ENCODE peak calls at places on chromosomes 12 and 14, in six cellular contexts. T is left cardiac atrium, Q is HTR-8/SVneo, W is tibial artery, Y is NCI-H1092, K is NCI-H82. V is an unnamed sample.

GRCh38 chr14:55366271-55366670 is 45.4 kb downstream of the ATG14 start:
- DNase-seq in Q (peak; percentile 71), K (no peak), W (no peak), Y (no peak), T (no peak), V (no peak)

GRCh38 chr12:92503977-92504966 is 198.5 kb upstream of the PLEKHG7 start:
- DNase-seq in Q (no peak), K (no peak), Y (peak; percentile 60), W (peak; percentile 55), T (peak; percentile 45), V (no peak)

GRCh38 chr14:80784824-80785223 is 156.7 kb downstream of the CEP128 start:
- DNase-seq in Y (no peak), Q (no peak), K (no peak), T (no peak), W (no peak), V (no peak)

GRCh38 chr12:12008931-12009611 is 61.7 kb upstream of the BCL2L14 start:
- DNase-seq in K (no peak), Q (no peak), Y (peak; percentile 79), W (no peak), T (no peak), V (no peak)

GRCh38 chr12:6062427-6063378 is 61.8 kb downstream of the VWF start:
- DNase-seq in T (no peak), K (peak; percentile 73), W (no peak), Y (no peak), Q (peak; percentile 91), V (no peak)

GRCh38 chr12:12349711-12350665 is at the start of gene MANSC1:
- DNase-seq in Y (peak; percentile 49), Q (peak; percentile 40), W (peak; percentile 49), T (peak; percentile 81), K (peak; percentile 79), V (peak; percentile 62)

GRCh38 chr12:2691340-2692111 is 103.2 kb upstream of the FKBP4 start:
- DNase-seq in Q (no peak), Y (peak; percentile 54), T (no peak), W (no peak), K (peak; percentile 36), V (peak; percentile 24)

GRCh38 chr14:36221097-36221496 is 44.6 kb upstream of the PTCSC3 start:
- DNase-seq in W (no peak), K (no peak), Q (no peak), Y (no peak), T (no peak), V (no peak)

GRCh38 chr12:12612403-12612802 is 727 bp downstream of the CREBL2 start:
- DNase-seq in Y (no peak), T (no peak), Q (peak; percentile 29), W (no peak), K (peak; percentile 72), V (peak; percentile 9)

GRCh38 chr14:95321201-95321600 is 1.5 kb upstream of the CLMN start:
- DNase-seq in Y (no peak), W (no peak), T (no peak), Q (no peak), K (peak; percentile 37), V (no peak)

GRCh38 chr14:74472590-74472989 is 20.5 kb downstream of the NPC2 start:
- DNase-seq in K (no peak), T (no peak), Q (no peak), Y (no peak), W (no peak), V (no peak)

GRCh38 chr12:68939500-68939899 is 6.5 kb upstream of the CPM start:
- DNase-seq in T (no peak), Y (no peak), K (no peak), Q (no peak), W (no peak), V (no peak)

GRCh38 chr12:125210104-125210755 is 145.0 kb downstream of the AACS start:
- DNase-seq in Q (no peak), T (no peak), K (no peak), W (no peak), Y (no peak), V (no peak)

GRCh38 chr14:106417224-106418049 is 891.1 kb downstream of the TMEM121 start:
- DNase-seq in W (no peak), Q (no peak), T (peak; percentile 51), K (peak; percentile 54), Y (no peak), V (peak; percentile 17)

GRCh38 chr12:21831671-21832357 is 57.3 kb upstream of the KCNJ8 start:
- DNase-seq in T (peak; percentile 29), Q (no peak), K (no peak), W (peak; percentile 50), Y (no peak), V (no peak)

GRCh38 chr14:61498811-61499210 is 177.4 kb downstream of the PRKCH start:
- DNase-seq in T (no peak), W (no peak), Q (no peak), Y (no peak), K (peak; percentile 3), V (no peak)

GRCh38 chr12:96421014-96421413 is 20.8 kb upstream of the CDK17 start:
- DNase-seq in W (no peak), Q (no peak), T (no peak), K (no peak), Y (no peak), V (no peak)

GRCh38 chr14:23057757-23058653 is 685 bp upstream of the CDH24 start:
- DNase-seq in Q (peak; percentile 75), Y (no peak), W (peak; percentile 81), T (peak; percentile 87), K (no peak), V (no peak)

GRCh38 chr12:66140726-66141125 is 10.2 kb upstream of the LLPH start:
- DNase-seq in Y (no peak), T (no peak), K (no peak), Q (no peak), W (no peak), V (no peak)

GRCh38 chr12:110937104-110937641 is 16.8 kb upstream of the MYL2 start:
- DNase-seq in W (no peak), Y (no peak), K (peak; percentile 82), T (peak; percentile 40), Q (peak; percentile 67), V (peak; percentile 58)

GRCh38 chr12:64737539-64737938 is 21.7 kb downstream of the GNS start:
- DNase-seq in Y (no peak), W (no peak), K (no peak), Q (no peak), T (no peak), V (no peak)

GRCh38 chr14:26960049-26960688 is 362.3 kb upstream of the NOVA1 start:
- DNase-seq in Y (no peak), K (peak; percentile 18), T (no peak), W (no peak), Q (no peak), V (no peak)

GRCh38 chr14:68864301-68864810 is 71.5 kb upstream of the ZFP36L1 start:
- DNase-seq in Y (no peak), K (no peak), Q (no peak), T (no peak), W (no peak), V (no peak)

GRCh38 chr12:30795410-30795659 is 40.6 kb upstream of the CAPRIN2 start:
- DNase-seq in K (no peak), T (no peak), W (no peak), Q (no peak), Y (no peak), V (no peak)

GRCh38 chr12:131841547-131841946 is 13.4 kb downstream of the MMP17 start:
- DNase-seq in W (no peak), Y (no peak), K (no peak), Q (no peak), T (no peak), V (no peak)

GRCh38 chr12:131675126-131676080 is 35.5 kb upstream of the SFSWAP start:
- DNase-seq in K (no peak), Y (no peak), W (no peak), Q (no peak), T (no peak), V (no peak)